ENCODE peak calls at places on chromosomes 1 and 21, in eight cellular contexts. J is EH, V is DMS53, Q is GM04503, G is right atrium auricular region, M is midbrain, K is lung microvascular endothelial cell, C is NCI-H1417. Y is an unnamed sample.

GRCh38 chr1:21097744-21098143 is 79.0 kb downstream of the EIF4G3 start:
- DNase-seq in J (no peak), V (no peak), Q (no peak), G (no peak), M (no peak), K (peak; percentile 67), C (no peak), Y (no peak)

GRCh38 chr1:229203030-229203751 is 67.7 kb upstream of the RAB4A start:
- DNase-seq in J (peak; percentile 57), V (peak; percentile 62), Q (peak; percentile 49), G (no peak), M (peak; percentile 56), K (peak; percentile 51), C (no peak), Y (peak; percentile 79)

GRCh38 chr1:240122639-240123604 is 31.2 kb downstream of the FMN2 start:
- DNase-seq in J (no peak), V (peak; percentile 98), Q (no peak), G (no peak), M (peak; percentile 67), K (no peak), C (peak; percentile 93), Y (peak; percentile 40)

GRCh38 chr1:206469933-206470691 is at the start of gene IKBKE:
- DNase-seq in J (peak; percentile 87), V (peak; percentile 78), Q (no peak), G (peak; percentile 77), M (peak; percentile 63), K (peak; percentile 47), C (no peak), Y (peak; percentile 73)

GRCh38 chr1:6241887-6242740 is 1.9 kb upstream of the HES3 start:
- DNase-seq in J (no peak), V (peak; percentile 58), Q (no peak), G (no peak), M (no peak), K (no peak), C (peak; percentile 15), Y (no peak)

GRCh38 chr1:48878191-48878940 is 101.7 kb upstream of the BEND5 start:
- DNase-seq in J (peak; percentile 80), V (peak; percentile 76), Q (peak; percentile 84), G (no peak), M (no peak), K (peak; percentile 84), C (no peak), Y (peak; percentile 28)

GRCh38 chr1:155978973-155979429 is 654 bp upstream of the ARHGEF2 start:
- DNase-seq in J (peak; percentile 77), V (no peak), Q (no peak), G (no peak), M (no peak), K (no peak), C (no peak), Y (peak; percentile 65)

GRCh38 chr21:18608226-18608625 is 204.6 kb upstream of the TMPRSS15 start:
- DNase-seq in J (no peak), V (peak; percentile 39), Q (no peak), G (no peak), M (no peak), K (no peak), C (peak; percentile 54), Y (no peak)

GRCh38 chr1:66532798-66533783 is 862 bp upstream of the SGIP1 start:
- DNase-seq in J (peak; percentile 92), V (peak; percentile 80), Q (peak; percentile 69), G (no peak), M (peak; percentile 61), K (peak; percentile 91), C (no peak), Y (peak; percentile 93)

GRCh38 chr21:37459575-37459974 is 93.0 kb downstream of the DYRK1A start:
- DNase-seq in J (peak; percentile 80), V (no peak), Q (no peak), G (no peak), M (no peak), K (peak; percentile 32), C (no peak), Y (peak; percentile 50)

GRCh38 chr1:53057134-53057533 is 4.9 kb upstream of the PODN start:
- DNase-seq in J (peak; percentile 73), V (no peak), Q (peak; percentile 75), G (no peak), M (no peak), K (no peak), C (no peak), Y (peak; percentile 92)

GRCh38 chr1:212072047-212072446 is 36.5 kb downstream of the DTL start:
- DNase-seq in J (no peak), V (no peak), Q (no peak), G (no peak), M (no peak), K (no peak), C (no peak), Y (no peak)

GRCh38 chr1:97252076-97252475 is 530.5 kb downstream of the PTBP2 start:
- DNase-seq in J (peak; percentile 62), V (peak; percentile 40), Q (peak; percentile 76), G (peak; percentile 72), M (no peak), K (peak; percentile 10), C (no peak), Y (peak; percentile 50)

GRCh38 chr1:179599623-179600249 is 8.1 kb downstream of the TDRD5 start:
- DNase-seq in J (peak; percentile 46), V (peak; percentile 87), Q (no peak), G (no peak), M (no peak), K (peak; percentile 38), C (peak; percentile 25), Y (peak; percentile 37)